ENCODE peak calls at places on chromosomes 1 and 21, in five cellular contexts. X is NCI-H1092 treated with DMSO at 0.1 percent for 48 hours, D is COR-L47, B is EL, V is heart right ventricle. Z is an unnamed sample.

GRCh38 chr1:68197459-68197858 is 34.9 kb downstream of the WLS start:
- DNase-seq in X (peak; percentile 62), D (no peak), B (no peak), V (no peak), Z (no peak)

GRCh38 chr1:151142411-151143056 is 3.9 kb downstream of the SEMA6C start:
- DNase-seq in X (no peak), D (no peak), B (no peak), V (no peak), Z (peak; percentile 68)

GRCh38 chr21:33478858-33479678 is 706 bp downstream of the TMEM50B start:
- DNase-seq in X (peak; percentile 39), D (no peak), B (peak; percentile 42), V (peak; percentile 31), Z (peak; percentile 45)

GRCh38 chr21:42028754-42029385 is 18.7 kb upstream of the ZBTB21 start:
- DNase-seq in X (no peak), D (no peak), B (no peak), V (no peak), Z (no peak)

GRCh38 chr1:211551628-211552465 is 27.1 kb downstream of the SLC30A1 start:
- DNase-seq in X (no peak), D (no peak), B (peak; percentile 83), V (no peak), Z (no peak)

GRCh38 chr1:245810789-245811337 is 656.1 kb downstream of the KIF26B start:
- DNase-seq in X (no peak), D (peak; percentile 39), B (no peak), V (no peak), Z (no peak)

GRCh38 chr1:95287078-95287477 is 53.1 kb downstream of the RWDD3 start:
- DNase-seq in X (peak; percentile 36), D (peak; percentile 9), B (no peak), V (no peak), Z (no peak)

GRCh38 chr1:85571830-85572229 is 8.7 kb upstream of the CCN1 start:
- DNase-seq in X (no peak), D (no peak), B (peak; percentile 16), V (no peak), Z (no peak)

GRCh38 chr1:8976896-8977295 is 31.2 kb downstream of the CA6 start:
- DNase-seq in X (no peak), D (no peak), B (no peak), V (no peak), Z (no peak)

GRCh38 chr1:41474490-41475271 is 9.8 kb downstream of the EDN2 start:
- DNase-seq in X (peak; percentile 53), D (peak; percentile 52), B (no peak), V (peak; percentile 48), Z (peak; percentile 54)